ENCODE peak calls at places on chromosomes 12 and 14, in five cellular contexts. H, X, U, T and Q are unnamed samples.

GRCh38 chr12:108666326-108666995 is 32.8 kb upstream of the SELPLG start:
- DNase-seq in H (no peak), X (no peak), U (peak; percentile 51), T (no peak), Q (no peak)

GRCh38 chr12:82841379-82841778 is 154.7 kb downstream of the TMTC2 start:
- DNase-seq in H (no peak), X (no peak), U (no peak), T (no peak), Q (no peak)

GRCh38 chr14:23694085-23694975 is 58.2 kb downstream of the DHRS2 start:
- DNase-seq in H (no peak), X (no peak), U (peak; percentile 2), T (no peak), Q (no peak)

GRCh38 chr12:54421873-54422250 is 2.8 kb upstream of the ITGA5 start:
- DNase-seq in H (no peak), X (no peak), U (no peak), T (no peak), Q (no peak)

GRCh38 chr14:64541261-64541970 is 875 bp downstream of the HSPA2 start:
- DNase-seq in H (no peak), X (no peak), U (no peak), T (peak; percentile 5), Q (no peak)

GRCh38 chr14:71703477-71703876 is 228.8 kb upstream of the RGS6 start:
- DNase-seq in H (no peak), X (no peak), U (peak; percentile 76), T (no peak), Q (no peak)

GRCh38 chr12:8554451-8555195 is 13.9 kb upstream of the CLEC4E start:
- DNase-seq in H (no peak), X (no peak), U (peak; percentile 1), T (no peak), Q (peak; percentile 50)

GRCh38 chr12:64522807-64523206 is 70.9 kb downstream of the TBK1 start:
- DNase-seq in H (no peak), X (no peak), U (peak; percentile 22), T (no peak), Q (no peak)

GRCh38 chr14:99260652-99261551 is 11.1 kb downstream of the BCL11B start:
- DNase-seq in H (no peak), X (peak; percentile 57), U (no peak), T (peak; percentile 49), Q (no peak)